ENCODE peak calls at places on chromosomes 5 and 9, in four cellular contexts. Q, X, G and V are unnamed samples.

GRCh38 chr5:3818612-3819011 is 223.0 kb downstream of the IRX1 start:
- DNase-seq in X (no peak), Q (no peak), G (no peak), V (no peak)

GRCh38 chr9:127389391-127390242 is 7.4 kb upstream of the SLC2A8 start:
- DNase-seq in Q (no peak), X (no peak), G (no peak), V (no peak)

GRCh38 chr5:30387974-30388632 is 805.4 kb upstream of the CDH6 start:
- DNase-seq in G (no peak), Q (no peak), X (no peak), V (no peak)

GRCh38 chr9:104993291-104993963 is 65.5 kb upstream of the ABCA1 start:
- DNase-seq in X (peak), Q (peak), G (no peak), V (peak)

GRCh38 chr9:100064872-100065581 is 33.8 kb downstream of the ERP44 start:
- DNase-seq in G (no peak), X (no peak), Q (no peak), V (no peak)

GRCh38 chr9:124733964-124734740 is 37.0 kb downstream of the NR6A1 start:
- DNase-seq in Q (no peak), G (no peak), X (no peak), V (no peak)

GRCh38 chr5:170573660-170574059 is 69.8 kb downstream of the KCNIP1 start:
- DNase-seq in X (no peak), G (no peak), Q (no peak), V (no peak)

GRCh38 chr9:32866292-32866691 is 83.0 kb downstream of the TMEM215 start:
- DNase-seq in Q (no peak), X (no peak), G (no peak), V (no peak)

GRCh38 chr5:59158165-59158564 is 575.3 kb downstream of the RAB3C start:
- DNase-seq in X (no peak), Q (no peak), G (no peak), V (no peak)

GRCh38 chr5:159749146-159749545 is 167.1 kb upstream of the ADRA1B start:
- DNase-seq in Q (no peak), G (no peak), X (no peak), V (no peak)

GRCh38 chr5:143030349-143030748 is 260.2 kb downstream of the ARHGAP26 start:
- DNase-seq in X (no peak), G (no peak), Q (no peak), V (no peak)

GRCh38 chr9:93111371-93112115 is 15.5 kb downstream of the CARD19 start:
- DNase-seq in Q (no peak), G (peak), X (peak), V (no peak)

GRCh38 chr5:139445325-139446170 is 6.2 kb upstream of the DNAJC18 start:
- DNase-seq in Q (no peak), G (no peak), X (no peak), V (no peak)

GRCh38 chr5:126939887-126940286 is 90.5 kb downstream of the MARCHF3 start:
- DNase-seq in Q (no peak), X (no peak), G (no peak), V (no peak)

GRCh38 chr5:32916648-32917047 is 205.5 kb downstream of the NPR3 start:
- DNase-seq in Q (no peak), X (no peak), G (no peak), V (no peak)

GRCh38 chr9:79572891-79573696 is 1.3 kb downstream of the TLE4 start:
- DNase-seq in X (peak), G (peak), Q (no peak), V (no peak)

GRCh38 chr5:149039501-149039900 is 23.4 kb downstream of the SH3TC2 start:
- DNase-seq in G (no peak), X (no peak), Q (no peak), V (no peak)

GRCh38 chr5:168654225-168654624 is 75.1 kb upstream of the PANK3 start:
- DNase-seq in Q (peak), G (peak), X (no peak), V (no peak)

GRCh38 chr9:129336130-129336528 is 158.1 kb upstream of the IER5L start:
- DNase-seq in Q (no peak), G (no peak), X (no peak), V (no peak)

GRCh38 chr9:114284316-114285060 is 38.4 kb upstream of the ORM1 start:
- DNase-seq in Q (no peak), X (peak), G (peak), V (no peak)

GRCh38 chr9:77094150-77094549 is 74.7 kb downstream of the FOXB2 start:
- DNase-seq in X (no peak), Q (no peak), G (no peak), V (no peak)
- TF ChIP-seq CTCF in X (no peak), Q (no peak), G (no peak), V (no peak)

GRCh38 chr5:114790403-114790792 is 379.3 kb downstream of the TRIM36 start:
- DNase-seq in X (no peak), G (no peak), Q (no peak), V (no peak)

DNA sequence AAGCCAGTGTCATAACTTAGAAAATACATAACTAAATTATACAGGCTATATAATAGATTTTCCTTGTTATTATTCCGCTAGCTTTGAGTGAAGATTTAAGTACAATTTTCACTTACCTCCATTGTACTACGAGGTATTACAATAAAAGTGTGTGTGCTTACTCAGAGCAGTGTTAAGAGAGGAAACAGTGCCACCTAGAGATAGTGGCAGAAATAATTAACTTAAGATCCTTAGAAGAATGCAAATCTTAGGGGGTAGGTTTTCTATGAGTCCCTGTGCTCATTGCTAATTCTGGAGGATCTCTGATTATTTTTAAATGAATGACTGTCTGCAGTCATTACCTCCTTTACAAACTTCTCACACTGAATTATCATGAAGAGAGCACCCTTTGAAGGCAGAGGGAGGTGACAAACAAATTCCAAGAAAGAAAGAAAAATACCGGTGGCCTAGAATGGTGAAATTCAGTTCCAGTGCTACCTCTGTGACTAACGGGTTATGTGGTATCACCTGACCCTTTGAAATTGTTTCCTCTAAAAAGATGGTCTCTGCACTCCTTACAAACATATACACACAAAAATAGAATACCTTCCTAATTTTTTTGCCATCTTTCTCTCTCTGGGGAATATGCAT is 379.8 kb downstream of the TRIM36 start:
- DNase-seq in Q (no peak), G (no peak), X (no peak), V (no peak)
- TF ChIP-seq CTCF in Q (no peak), G (no peak), X (peak), V (no peak)

DNA sequence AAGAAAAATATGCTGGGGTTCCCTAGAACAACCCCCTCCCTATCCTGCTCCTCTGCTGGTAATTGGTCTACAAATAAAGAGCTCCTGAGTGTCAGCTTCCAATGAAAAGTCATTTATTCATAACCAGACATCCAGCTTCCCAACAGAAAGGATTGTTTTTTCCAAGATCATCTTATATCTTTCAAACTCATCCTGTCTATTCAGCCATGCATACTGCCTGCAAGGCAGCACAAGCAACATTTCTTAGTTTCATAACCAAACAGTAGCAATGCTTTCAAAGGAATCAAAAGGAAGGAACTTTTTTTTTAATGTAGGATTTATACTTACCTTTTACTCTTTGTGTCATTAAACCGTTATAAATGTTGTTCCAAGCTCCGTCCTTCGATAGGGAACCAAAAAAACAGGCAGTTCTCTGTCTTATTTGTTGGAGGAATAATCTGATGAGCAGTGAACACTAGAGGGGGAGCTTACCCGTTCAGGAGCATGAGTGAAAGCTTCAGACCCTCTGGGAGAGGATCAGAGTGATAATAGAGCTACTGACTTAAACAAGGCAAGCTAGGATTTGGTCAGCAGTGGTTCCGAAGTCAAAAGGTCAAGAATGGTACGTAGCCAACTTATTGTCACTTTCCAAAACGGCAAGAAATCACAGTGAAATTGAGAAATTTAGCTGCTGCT is 893.1 kb downstream of the NR2F1-AS1 start:
- DNase-seq in X (no peak), Q (peak), G (no peak), V (no peak)
- TF ChIP-seq CTCF in X (no peak), Q (peak), G (no peak), V (peak)

GRCh38 chr9:20322212-20322611 is 300.1 kb downstream of the MLLT3 start:
- DNase-seq in X (no peak), G (no peak), Q (no peak), V (no peak)
- TF ChIP-seq CTCF in X (no peak), G (no peak), Q (no peak), V (no peak)

GRCh38 chr5:43121565-43122484 is 1.1 kb downstream of the ZNF131 start:
- DNase-seq in G (peak), Q (no peak), X (no peak), V (peak)
- TF ChIP-seq CTCF in G (no peak), Q (no peak), X (peak), V (no peak)

GRCh38 chr5:176178789-176179188 is 59.4 kb upstream of the SIMC1 start:
- DNase-seq in Q (no peak), X (no peak), G (no peak), V (peak)
- TF ChIP-seq CTCF in Q (no peak), X (no peak), G (no peak), V (no peak)

GRCh38 chr9:5265939-5266338 is 34.7 kb downstream of the INSL4 start:
- DNase-seq in Q (no peak), G (no peak), X (no peak), V (no peak)
- TF ChIP-seq CTCF in Q (no peak), G (no peak), X (no peak), V (no peak)

GRCh38 chr5:176610430-176610763 is 441 bp upstream of the GPRIN1 start:
- DNase-seq in G (no peak), X (no peak), Q (no peak), V (no peak)
- TF ChIP-seq CTCF in G (no peak), X (no peak), Q (no peak), V (no peak)

DNA sequence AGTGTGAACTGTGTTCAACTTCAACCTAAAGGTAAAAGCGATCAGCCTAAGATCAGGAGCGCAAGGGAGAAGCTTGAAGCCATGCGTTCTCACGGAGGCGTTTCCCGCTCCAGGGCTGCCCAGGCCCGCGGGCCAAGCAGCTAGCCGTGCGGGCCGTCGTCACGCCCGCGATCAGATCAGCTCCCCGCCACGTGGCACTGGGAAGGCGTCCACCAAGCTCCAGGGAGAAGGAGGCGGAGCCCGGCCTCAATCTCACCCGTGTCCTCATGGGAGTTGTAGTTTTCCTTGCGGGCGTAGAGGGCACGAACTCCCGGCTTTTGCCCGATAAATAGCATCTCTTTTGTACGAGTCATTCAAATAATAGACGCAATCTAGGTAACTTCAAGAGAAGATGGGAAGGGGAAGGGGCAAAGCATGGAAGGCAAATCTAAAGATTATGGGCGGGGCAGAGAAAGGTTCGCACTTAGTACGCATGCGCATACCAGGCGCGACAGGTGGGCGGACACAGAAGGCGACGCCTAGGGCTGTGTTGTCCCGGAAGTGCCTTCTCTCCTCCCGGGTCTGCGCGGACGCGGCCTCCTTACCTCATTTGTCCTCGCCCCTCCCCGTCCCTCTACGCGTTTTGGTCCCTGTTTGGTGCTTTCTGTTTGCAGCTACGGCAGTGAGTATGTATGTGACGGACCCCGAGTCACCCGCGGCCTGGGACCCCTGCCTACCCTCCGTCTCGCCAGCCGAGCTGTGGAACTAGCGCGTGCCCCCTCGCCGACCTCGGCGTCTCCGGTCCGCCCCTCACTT is 40.8 kb upstream of the ZCCHC7 start:
- DNase-seq in X (peak), Q (peak), G (peak), V (peak)
- TF ChIP-seq CTCF in X (no peak), Q (peak), G (no peak), V (no peak)